ENCODE peak calls at places on chromosomes 12 and 14, in five cellular contexts. H is upper lobe of right lung, A is lower leg skin, V is progenitor cell of endocrine pancreas, L is cardiac fibroblast. M is an unnamed sample.

GRCh38 chr12:124863409-124864325 is at the start of gene SCARB1:
- DNase-seq in H (peak), A (peak), V (peak), L (peak), M (no peak)

GRCh38 chr14:33930464-33930863 is 20.4 kb downstream of the EGLN3 start:
- DNase-seq in H (no peak), A (no peak), V (no peak), L (peak), M (no peak)

GRCh38 chr14:36070056-36071043 is 106.2 kb downstream of the PTCSC3 start:
- DNase-seq in H (peak), A (no peak), V (peak), L (peak), M (no peak)

GRCh38 chr12:5720405-5721045 is 224.5 kb downstream of the ANO2 start:
- DNase-seq in H (no peak), A (no peak), V (no peak), L (no peak), M (no peak)

GRCh38 chr12:118058881-118059644 is 1.9 kb downstream of the WSB2 start:
- DNase-seq in H (no peak), A (peak), V (no peak), L (peak), M (no peak)

GRCh38 chr12:60148831-60149230 is 553.0 kb downstream of the SLC16A7 start:
- DNase-seq in H (no peak), A (no peak), V (no peak), L (peak), M (no peak)

GRCh38 chr12:109109756-109110350 is 6.5 kb upstream of the ACACB start:
- DNase-seq in H (no peak), A (no peak), V (no peak), L (no peak), M (no peak)

GRCh38 chr12:11710906-11711305 is 61.4 kb downstream of the ETV6 start:
- DNase-seq in H (no peak), A (no peak), V (no peak), L (no peak), M (no peak)

GRCh38 chr12:95629392-95629791 is 78.1 kb upstream of the USP44 start:
- DNase-seq in H (no peak), A (peak), V (no peak), L (no peak), M (no peak)

GRCh38 chr12:11705010-11705409 is 55.5 kb downstream of the ETV6 start:
- DNase-seq in H (no peak), A (no peak), V (no peak), L (peak), M (no peak)

GRCh38 chr12:114774181-114774580 is 90.2 kb upstream of the TBX3 start:
- DNase-seq in H (no peak), A (no peak), V (no peak), L (peak), M (no peak)

GRCh38 chr12:114779647-114780046 is 95.7 kb upstream of the TBX3 start:
- DNase-seq in H (no peak), A (no peak), V (no peak), L (no peak), M (no peak)

GRCh38 chr12:114779203-114779602 is 95.2 kb upstream of the TBX3 start:
- DNase-seq in H (no peak), A (no peak), V (no peak), L (no peak), M (no peak)

GRCh38 chr12:114780746-114781399 is 96.9 kb upstream of the TBX3 start:
- DNase-seq in H (no peak), A (no peak), V (no peak), L (no peak), M (no peak)

GRCh38 chr12:114777052-114777451 is 93.1 kb upstream of the TBX3 start:
- DNase-seq in H (no peak), A (no peak), V (no peak), L (peak), M (no peak)
- TF ChIP-seq CTCF in H (no peak), A (no peak), V (no peak), L (no peak), M (no peak)

GRCh38 chr14:91611528-91611927 is 101.4 kb upstream of the PPP4R3A start:
- DNase-seq in H (no peak), A (no peak), V (no peak), L (no peak), M (no peak)
- TF ChIP-seq CTCF in H (no peak), A (no peak), V (no peak), L (no peak), M (no peak)

GRCh38 chr12:3336606-3337311 is 154.2 kb upstream of the PRMT8 start:
- DNase-seq in H (peak), A (no peak), V (no peak), L (no peak), M (no peak)
- TF ChIP-seq CTCF in H (no peak), A (no peak), V (no peak), L (no peak), M (no peak)

GRCh38 chr14:67335781-67336180 is 23.8 kb downstream of the ATP6V1D start:
- DNase-seq in H (no peak), A (no peak), V (no peak), L (peak), M (no peak)
- TF ChIP-seq CTCF in H (peak), A (no peak), V (peak), L (peak), M (no peak)